ENCODE peak calls at places on chromosomes 6 and 20, in eight cellular contexts. Y is neural progenitor cell, X is transverse colon, M is mesenchymal stem cell, E is PC-9, Q is thoracic aorta, D is suprapubic skin, O is SJSA1. J is an unnamed sample.
A peak's percentile ranks its signal among the peaks of the same experiment; 100 is the strongest.

GRCh38 chr6:159168536-159169192 is 536 bp upstream of the FNDC1 start:
- DNase-seq in Y (peak; percentile 91), X (peak; percentile 24), M (peak; percentile 64), E (no peak), Q (no peak), D (peak; percentile 65), O (peak; percentile 73), J (peak; percentile 64)

GRCh38 chr6:20092071-20092566 is 120.2 kb downstream of the MBOAT1 start:
- DNase-seq in Y (peak; percentile 58), X (no peak), M (peak; percentile 59), E (peak; percentile 17), Q (no peak), D (no peak), O (no peak), J (peak; percentile 64)

GRCh38 chr6:16496982-16497823 is 258.8 kb downstream of the GMPR start:
- DNase-seq in Y (peak; percentile 21), X (no peak), M (peak; percentile 47), E (no peak), Q (no peak), D (no peak), O (no peak), J (peak; percentile 44)

GRCh38 chr20:58308680-58309527 is 611 bp upstream of the RAB22A start:
- DNase-seq in Y (peak; percentile 76), X (peak; percentile 48), M (peak; percentile 51), E (no peak), Q (no peak), D (peak; percentile 87), O (no peak), J (peak; percentile 72)

GRCh38 chr6:16136536-16137450 is 7.9 kb downstream of the MYLIP start:
- DNase-seq in Y (no peak), X (no peak), M (peak; percentile 86), E (peak; percentile 17), Q (no peak), D (no peak), O (peak; percentile 66), J (peak; percentile 70)

GRCh38 chr6:53020005-53020744 is 25.1 kb upstream of the GSTA4 start:
- DNase-seq in Y (no peak), X (no peak), M (no peak), E (no peak), Q (no peak), D (no peak), O (no peak), J (no peak)

GRCh38 chr6:17281100-17281496 is at the start of gene RBM24:
- DNase-seq in Y (peak; percentile 91), X (peak; percentile 82), M (peak; percentile 87), E (peak; percentile 43), Q (no peak), D (peak; percentile 65), O (peak; percentile 85), J (peak; percentile 62)

GRCh38 chr6:66935612-66936011 is 1228.6 kb upstream of the EYS start:
- DNase-seq in Y (no peak), X (no peak), M (no peak), E (no peak), Q (no peak), D (no peak), O (no peak), J (no peak)

GRCh38 chr6:93389192-93389591 is 30.2 kb downstream of the EPHA7 start:
- DNase-seq in Y (no peak), X (no peak), M (no peak), E (no peak), Q (no peak), D (no peak), O (no peak), J (peak; percentile 0)

GRCh38 chr20:36315545-36316351 is 9.6 kb downstream of the DLGAP4 start:
- DNase-seq in Y (no peak), X (no peak), M (no peak), E (no peak), Q (no peak), D (peak; percentile 59), O (peak; percentile 44), J (no peak)

GRCh38 chr20:50995506-50995905 is 27.4 kb downstream of the KCNG1 start:
- DNase-seq in Y (no peak), X (no peak), M (peak; percentile 44), E (no peak), Q (no peak), D (no peak), O (no peak), J (peak; percentile 46)

GRCh38 chr20:36833275-36834020 is 42.5 kb upstream of the TLDC2 start:
- DNase-seq in Y (no peak), X (peak; percentile 39), M (peak; percentile 96), E (no peak), Q (no peak), D (no peak), O (peak; percentile 90), J (no peak)

GRCh38 chr20:35854697-35855434 is 83.1 kb downstream of the PHF20 start:
- DNase-seq in Y (no peak), X (no peak), M (no peak), E (no peak), Q (no peak), D (no peak), O (no peak), J (no peak)

GRCh38 chr6:80638222-80639055 is 532.0 kb downstream of the BCKDHB start:
- DNase-seq in Y (no peak), X (peak; percentile 8), M (peak; percentile 100), E (peak; percentile 62), Q (no peak), D (no peak), O (peak; percentile 85), J (peak; percentile 19)

GRCh38 chr20:7637184-7637583 is 303.1 kb downstream of the HAO1 start:
- DNase-seq in Y (no peak), X (no peak), M (no peak), E (no peak), Q (no peak), D (no peak), O (no peak), J (peak; percentile 3)

GRCh38 chr6:53313784-53314382 is 34.9 kb downstream of the ELOVL5 start:
- DNase-seq in Y (no peak), X (no peak), M (peak; percentile 87), E (no peak), Q (no peak), D (no peak), O (no peak), J (peak; percentile 88)

GRCh38 chr6:11025094-11025493 is 19.0 kb downstream of the ELOVL2 start:
- DNase-seq in Y (no peak), X (no peak), M (no peak), E (no peak), Q (no peak), D (no peak), O (no peak), J (no peak)
- H3K4me1 ChIP-seq in Y (peaks cover 43% of the 10 kb centered on the region), X (no peaks in the 10 kb centered on the region), M (peaks cover 2% of the 10 kb centered on the region), E (no peaks in the 10 kb centered on the region), Q (no peaks in the 10 kb centered on the region), D (peaks cover 5% of the 10 kb centered on the region), O (no peaks in the 10 kb centered on the region), J (peaks cover 13% of the 10 kb centered on the region)

DNA sequence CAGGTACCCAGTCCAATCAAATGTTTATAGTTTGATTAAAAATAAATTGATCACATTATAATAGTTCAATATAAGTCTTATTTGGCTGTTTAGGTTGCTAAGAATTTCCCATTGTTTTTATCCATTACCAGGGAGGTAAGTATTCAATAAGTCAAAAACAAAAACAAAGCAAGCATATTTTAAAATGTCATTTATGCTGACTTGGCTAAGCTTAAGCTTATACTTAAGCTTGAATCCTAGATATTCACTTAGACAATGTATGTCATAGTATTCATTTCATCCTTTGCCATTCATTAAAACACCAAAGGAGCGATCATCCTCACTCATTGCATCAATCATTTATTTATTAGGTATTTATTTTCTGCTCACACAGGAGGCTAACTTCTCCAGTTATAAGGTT is 144.9 kb downstream of the PRL start:
- DNase-seq in Y (no peak), X (no peak), M (no peak), E (no peak), Q (no peak), D (no peak), O (no peak), J (no peak)
- H3K27ac ChIP-seq in Y (no peak overlapping the region), X (no peak overlapping the region), M (no peak overlapping the region), E (no peak overlapping the region), Q (no peak overlapping the region), D (no peak overlapping the region), O (no peak overlapping the region), J (no peak overlapping the region)

GRCh38 chr20:60202046-60202445 is 243.8 kb downstream of the CDH26 start:
- DNase-seq in Y (no peak), X (no peak), M (no peak), E (no peak), Q (no peak), D (no peak), O (no peak), J (no peak)

GRCh38 chr20:60206259-60206658 is 248.0 kb downstream of the CDH26 start:
- DNase-seq in Y (peak; percentile 67), X (no peak), M (peak; percentile 3), E (no peak), Q (no peak), D (no peak), O (no peak), J (peak; percentile 27)

GRCh38 chr20:60203451-60203850 is 245.2 kb downstream of the CDH26 start:
- DNase-seq in Y (no peak), X (no peak), M (no peak), E (no peak), Q (no peak), D (no peak), O (no peak), J (no peak)

GRCh38 chr20:60201198-60201597 is 243.0 kb downstream of the CDH26 start:
- DNase-seq in Y (no peak), X (no peak), M (no peak), E (no peak), Q (no peak), D (no peak), O (no peak), J (no peak)

DNA sequence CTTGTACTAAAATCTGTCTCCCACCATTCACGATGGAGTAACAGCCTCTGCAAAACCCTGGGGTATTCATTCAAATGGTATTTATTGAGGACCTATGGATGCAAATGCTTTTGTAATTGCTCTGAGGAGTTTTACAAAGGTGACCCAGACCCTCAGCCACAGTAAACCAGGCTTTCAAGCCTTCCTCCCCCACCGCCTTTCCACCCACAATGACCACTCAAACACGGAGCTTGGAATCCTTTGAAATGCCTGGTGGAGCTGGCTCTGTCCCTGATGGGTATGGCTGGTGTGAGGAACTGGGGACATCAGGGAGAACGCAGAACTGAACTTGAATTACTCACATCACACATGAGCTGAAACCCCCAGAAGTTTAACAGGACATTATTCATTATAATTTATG is 246.4 kb downstream of the CDH26 start:
- DNase-seq in Y (no peak), X (no peak), M (no peak), E (no peak), Q (no peak), D (no peak), O (no peak), J (no peak)
- H3K4me1 ChIP-seq in Y (no peaks in the 10 kb centered on the region), X (no peaks in the 10 kb centered on the region), M (peaks cover 10% of the 10 kb centered on the region), E (no peaks in the 10 kb centered on the region), Q (no peaks in the 10 kb centered on the region), D (no peaks in the 10 kb centered on the region), O (no peaks in the 10 kb centered on the region), J (no peaks in the 10 kb centered on the region)

DNA sequence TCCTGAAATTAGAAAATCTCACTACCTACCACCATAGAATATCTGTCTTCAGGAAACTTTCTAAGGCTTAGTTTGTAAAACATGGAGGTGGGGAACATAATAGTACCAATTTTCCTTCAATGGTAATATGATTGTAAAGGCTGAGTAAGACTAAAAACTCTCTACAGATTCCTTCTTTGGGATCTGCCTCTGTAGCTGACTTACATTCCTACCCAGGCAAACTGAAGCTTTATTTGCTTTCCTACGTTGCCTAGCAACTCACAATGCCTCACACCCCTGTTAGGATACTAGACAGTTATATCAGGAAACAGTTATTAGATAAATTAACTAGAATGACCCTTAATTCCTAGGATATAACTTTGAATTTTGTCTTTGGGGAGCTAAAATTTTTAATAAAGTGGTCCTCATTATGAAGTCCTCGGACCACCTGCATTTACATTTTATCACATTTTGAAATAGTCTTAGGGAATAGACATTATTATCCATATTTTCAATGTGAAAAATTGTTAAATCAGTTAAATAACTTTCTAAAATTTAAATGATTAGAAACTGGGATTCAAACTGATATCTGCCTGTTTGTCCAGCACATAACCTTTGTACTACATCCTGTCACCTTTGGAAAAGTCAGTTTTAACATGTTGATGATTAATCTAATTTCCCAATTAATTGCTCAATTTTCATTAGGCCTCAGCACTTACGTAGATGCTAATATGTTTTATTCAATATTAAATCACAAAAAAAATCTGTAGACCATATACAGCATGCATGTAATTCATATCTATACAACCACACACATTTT is 591.4 kb downstream of the RNF144B start:
- DNase-seq in Y (peak; percentile 63), X (no peak), M (peak; percentile 11), E (peak; percentile 35), Q (no peak), D (no peak), O (no peak), J (peak; percentile 75)
- H3K27ac ChIP-seq in Y (no peak overlapping the region), X (peak overlapping the region; percentile 30), M (no peak overlapping the region), E (no peak overlapping the region), Q (no peak overlapping the region), D (no peak overlapping the region), O (no peak overlapping the region), J (peak overlapping the region; percentile 74)